ENCODE peak calls at places on chromosomes 3 and 15, in five cellular contexts. I, M, H, L and O are unnamed samples.

GRCh38 chr3:144364797-144365196 is 393.2 kb downstream of the DIPK2A start:
- DNase-seq in I (no peak), M (no peak), H (no peak), L (no peak), O (no peak)

GRCh38 chr3:129047553-129047839 is 13.1 kb upstream of the GP9 start:
- DNase-seq in I (no peak), M (no peak), H (no peak), L (no peak), O (no peak)

GRCh38 chr15:56538901-56539545 is 74.1 kb upstream of the MNS1 start:
- DNase-seq in I (no peak), M (no peak), H (no peak), L (no peak), O (no peak)

GRCh38 chr3:171347017-171347979 is 112.9 kb downstream of the TNIK start:
- DNase-seq in I (no peak), M (peak), H (no peak), L (peak), O (no peak)

GRCh38 chr3:157066335-157067071 is 93.4 kb downstream of the CCNL1 start:
- DNase-seq in I (no peak), M (peak), H (no peak), L (peak), O (no peak)

GRCh38 chr3:14803101-14803980 is 15.4 kb upstream of the FGD5 start:
- DNase-seq in I (no peak), M (peak), H (no peak), L (no peak), O (no peak)

GRCh38 chr15:42373274-42373673 is 14.0 kb downstream of the CAPN3 start:
- DNase-seq in I (no peak), M (no peak), H (no peak), L (no peak), O (no peak)

GRCh38 chr3:53044371-53045106 is 1.3 kb downstream of the SFMBT1 start:
- DNase-seq in I (no peak), M (no peak), H (peak), L (peak), O (no peak)

GRCh38 chr3:37903734-37904133 is 42.1 kb downstream of the CTDSPL start:
- DNase-seq in I (no peak), M (no peak), H (no peak), L (no peak), O (no peak)

GRCh38 chr15:74400313-74400850 is 32.9 kb upstream of the CYP11A1 start:
- DNase-seq in I (no peak), M (no peak), H (no peak), L (peak), O (no peak)

GRCh38 chr15:93987068-93987467 is 244.3 kb upstream of the MCTP2 start:
- DNase-seq in I (peak), M (no peak), H (no peak), L (no peak), O (no peak)

GRCh38 chr3:32453346-32453745 is 49.3 kb downstream of the CMTM6 start:
- DNase-seq in I (no peak), M (peak), H (no peak), L (peak), O (no peak)

GRCh38 chr15:72782993-72783562 is 480 bp downstream of the ADPGK start:
- DNase-seq in I (no peak), M (no peak), H (peak), L (peak), O (no peak)

GRCh38 chr3:13621381-13622221 is 72.7 kb downstream of the FBLN2 start:
- DNase-seq in I (peak), M (no peak), H (no peak), L (no peak), O (no peak)

GRCh38 chr3:131608296-131608695 is 105.5 kb upstream of the MRPL3 start:
- DNase-seq in I (no peak), M (no peak), H (no peak), L (no peak), O (no peak)

GRCh38 chr3:157499342-157499963 is 3.8 kb downstream of the VEPH1 start:
- DNase-seq in I (no peak), M (peak), H (peak), L (peak), O (no peak)

GRCh38 chr15:76986743-76987142 is 8.2 kb upstream of the PSTPIP1 start:
- DNase-seq in I (no peak), M (no peak), H (no peak), L (no peak), O (no peak)

GRCh38 chr3:61570813-61571212 is 9.4 kb downstream of the PTPRG start:
- DNase-seq in I (no peak), M (no peak), H (no peak), L (no peak), O (no peak)

GRCh38 chr15:40501487-40501886 is 30.7 kb downstream of the CHST14 start:
- DNase-seq in I (no peak), M (no peak), H (no peak), L (peak), O (no peak)

GRCh38 chr15:62611002-62611401 is 431.5 kb upstream of the TPM1 start:
- DNase-seq in I (no peak), M (no peak), H (no peak), L (no peak), O (no peak)

GRCh38 chr15:94532226-94532625 is 300.9 kb downstream of the MCTP2 start:
- DNase-seq in I (no peak), M (no peak), H (no peak), L (no peak), O (no peak)